ENCODE peak calls at places on chromosomes 2 and 18, in six cellular contexts. V, C, J, R, Q and Y are unnamed samples.

GRCh38 chr2:42777883-42778805 is 14.2 kb upstream of the OXER1 start:
- DNase-seq in V (no peak), C (no peak), J (peak; percentile 50), R (no peak), Q (no peak), Y (no peak)

GRCh38 chr2:224401641-224402342 is at the start of gene FAM124B:
- DNase-seq in V (no peak), C (peak; percentile 32), J (peak; percentile 74), R (peak; percentile 73), Q (peak; percentile 13), Y (peak; percentile 59)

GRCh38 chr2:74740395-74741075 is 86.5 kb downstream of the SEMA4F start:
- DNase-seq in V (peak; percentile 95), C (no peak), J (peak; percentile 99), R (no peak), Q (peak; percentile 62), Y (peak; percentile 64)

GRCh38 chr18:52569492-52569891 is 229.5 kb downstream of the DCC start:
- DNase-seq in V (peak; percentile 44), C (no peak), J (no peak), R (no peak), Q (no peak), Y (no peak)

GRCh38 chr2:139465789-139466188 is 685.6 kb upstream of the NXPH2 start:
- DNase-seq in V (no peak), C (no peak), J (no peak), R (no peak), Q (no peak), Y (no peak)

GRCh38 chr2:113178891-113179290 is 5.1 kb downstream of the PSD4 start:
- DNase-seq in V (no peak), C (no peak), J (no peak), R (no peak), Q (no peak), Y (no peak)

GRCh38 chr2:18516112-18516511 is 44.3 kb downstream of the RDH14 start:
- DNase-seq in V (no peak), C (no peak), J (peak; percentile 46), R (no peak), Q (no peak), Y (peak; percentile 57)

GRCh38 chr18:30623401-30624065 is 419.0 kb downstream of the DSC3 start:
- DNase-seq in V (no peak), C (no peak), J (no peak), R (no peak), Q (no peak), Y (no peak)

GRCh38 chr2:124874676-124875075 is 849.6 kb downstream of the CNTNAP5 start:
- DNase-seq in V (no peak), C (no peak), J (no peak), R (no peak), Q (no peak), Y (no peak)

GRCh38 chr18:22174341-22175148 is 5.2 kb downstream of the GATA6 start:
- DNase-seq in V (no peak), C (no peak), J (no peak), R (peak; percentile 67), Q (no peak), Y (peak; percentile 59)

GRCh38 chr2:65937379-65938160 is 497.4 kb upstream of the MEIS1 start:
- DNase-seq in V (no peak), C (no peak), J (peak; percentile 38), R (no peak), Q (no peak), Y (no peak)

GRCh38 chr2:237911363-237912017 is 52.1 kb downstream of the RAMP1 start:
- DNase-seq in V (no peak), C (no peak), J (no peak), R (no peak), Q (no peak), Y (no peak)

GRCh38 chr2:191995285-191995684 is 148.4 kb upstream of the CAVIN2 start:
- DNase-seq in V (no peak), C (no peak), J (peak; percentile 26), R (no peak), Q (no peak), Y (no peak)

GRCh38 chr18:3468833-3469232 is 18.9 kb downstream of the TGIF1 start:
- DNase-seq in V (peak; percentile 61), C (no peak), J (no peak), R (no peak), Q (no peak), Y (peak; percentile 70)

GRCh38 chr2:213161759-213162514 is 10.5 kb upstream of the IKZF2 start:
- DNase-seq in V (no peak), C (no peak), J (peak; percentile 85), R (no peak), Q (no peak), Y (no peak)

GRCh38 chr2:237194906-237195305 is 109.2 kb downstream of the COPS8 start:
- DNase-seq in V (no peak), C (no peak), J (no peak), R (peak; percentile 5), Q (no peak), Y (no peak)

GRCh38 chr2:20957745-20958144 is 86.1 kb downstream of the APOB start:
- DNase-seq in V (no peak), C (no peak), J (no peak), R (no peak), Q (no peak), Y (no peak)

GRCh38 chr2:226669249-226669648 is 130.4 kb downstream of the IRS1 start:
- DNase-seq in V (no peak), C (no peak), J (no peak), R (no peak), Q (no peak), Y (no peak)

GRCh38 chr2:238130696-238131628 is 7.5 kb upstream of the KLHL30 start:
- DNase-seq in V (no peak), C (no peak), J (no peak), R (no peak), Q (no peak), Y (peak; percentile 39)

GRCh38 chr18:14944838-14945237 is 196.9 kb downstream of the ANKRD30B start:
- DNase-seq in V (no peak), C (no peak), J (no peak), R (no peak), Q (no peak), Y (no peak)

GRCh38 chr2:70036290-70036689 is 51.0 kb upstream of the PCBP1 start:
- DNase-seq in V (no peak), C (no peak), J (no peak), R (no peak), Q (no peak), Y (no peak)

GRCh38 chr2:73418343-73418742 is 32.7 kb downstream of the ALMS1 start:
- DNase-seq in V (no peak), C (no peak), J (peak; percentile 95), R (peak; percentile 72), Q (peak; percentile 7), Y (no peak)

GRCh38 chr2:174606336-174606735 is 8.7 kb upstream of the WIPF1 start:
- DNase-seq in V (peak; percentile 82), C (no peak), J (peak; percentile 95), R (no peak), Q (no peak), Y (no peak)

GRCh38 chr2:223180463-223180862 is 128.5 kb downstream of the KCNE4 start:
- DNase-seq in V (no peak), C (no peak), J (no peak), R (no peak), Q (no peak), Y (no peak)

GRCh38 chr2:226839960-226840359 is 4.1 kb downstream of the RHBDD1 start:
- DNase-seq in V (no peak), C (no peak), J (no peak), R (no peak), Q (no peak), Y (no peak)

GRCh38 chr2:146844226-146844990 is 1000.4 kb upstream of the ACVR2A start:
- DNase-seq in V (no peak), C (no peak), J (peak; percentile 77), R (no peak), Q (no peak), Y (no peak)

GRCh38 chr2:72993147-72993546 is 75.8 kb downstream of the EMX1 start:
- DNase-seq in V (peak; percentile 42), C (no peak), J (peak; percentile 35), R (peak; percentile 36), Q (no peak), Y (peak; percentile 81)

GRCh38 chr2:85791704-85792565 is 38.1 kb downstream of the ATOH8 start:
- DNase-seq in V (no peak), C (no peak), J (peak; percentile 47), R (peak; percentile 41), Q (no peak), Y (no peak)

GRCh38 chr2:77016481-77016880 is 505.7 kb downstream of the LRRTM4 start:
- DNase-seq in V (no peak), C (no peak), J (no peak), R (no peak), Q (no peak), Y (no peak)

GRCh38 chr2:131044078-131044756 is 49.0 kb downstream of the FAM168B start:
- DNase-seq in V (no peak), C (no peak), J (no peak), R (no peak), Q (no peak), Y (peak; percentile 48)

GRCh38 chr2:100004959-100005387 is 137.4 kb downstream of the AFF3 start:
- DNase-seq in V (no peak), C (no peak), J (no peak), R (no peak), Q (no peak), Y (no peak)

GRCh38 chr2:20650880-20651730 is at the start of gene HS1BP3:
- DNase-seq in V (peak; percentile 82), C (peak; percentile 74), J (peak; percentile 92), R (peak; percentile 88), Q (no peak), Y (peak; percentile 92)

GRCh38 chr18:9898792-9899549 is 13.2 kb downstream of the TXNDC2 start:
- DNase-seq in V (peak; percentile 82), C (no peak), J (peak; percentile 68), R (no peak), Q (no peak), Y (peak; percentile 24)

GRCh38 chr2:176395273-176395854 is 126.1 kb downstream of the MTX2 start:
- DNase-seq in V (no peak), C (no peak), J (no peak), R (no peak), Q (no peak), Y (no peak)

GRCh38 chr2:38152913-38153312 is 77.0 kb upstream of the CYP1B1 start:
- DNase-seq in V (no peak), C (no peak), J (no peak), R (no peak), Q (no peak), Y (no peak)

GRCh38 chr18:36950960-36951359 is 122.0 kb downstream of the KIAA1328 start:
- DNase-seq in V (no peak), C (no peak), J (no peak), R (no peak), Q (no peak), Y (no peak)
- H3K4me1 ChIP-seq in V (no peaks in the 10 kb centered on the region), C (no peaks in the 10 kb centered on the region), J (no peaks in the 10 kb centered on the region), R (no peaks in the 10 kb centered on the region), Q (no peaks in the 10 kb centered on the region), Y (no peaks in the 10 kb centered on the region)

GRCh38 chr2:215782271-215782670 is 231.1 kb downstream of the MREG start:
- DNase-seq in V (no peak), C (no peak), J (no peak), R (no peak), Q (no peak), Y (no peak)
- H3K4me1 ChIP-seq in V (peaks cover 9% of the 10 kb centered on the region), C (no peaks in the 10 kb centered on the region), J (peaks cover 38% of the 10 kb centered on the region), R (peaks cover 10% of the 10 kb centered on the region), Q (no peaks in the 10 kb centered on the region), Y (no peaks in the 10 kb centered on the region)

GRCh38 chr2:64818650-64819032 is 164.9 kb upstream of the SERTAD2 start:
- DNase-seq in V (no peak), C (no peak), J (no peak), R (no peak), Q (no peak), Y (no peak)
- H3K4me1 ChIP-seq in V (no peaks in the 10 kb centered on the region), C (no peaks in the 10 kb centered on the region), J (peaks cover 7% of the 10 kb centered on the region), R (no peaks in the 10 kb centered on the region), Q (no peaks in the 10 kb centered on the region), Y (peaks cover 4% of the 10 kb centered on the region)

GRCh38 chr18:63155169-63155852 is 164.3 kb downstream of the BCL2 start:
- DNase-seq in V (peak; percentile 46), C (no peak), J (no peak), R (peak; percentile 77), Q (no peak), Y (peak; percentile 98)
- H3K4me1 ChIP-seq in V (peaks cover 4% of the 10 kb centered on the region), C (peaks cover 47% of the 10 kb centered on the region), J (no peaks in the 10 kb centered on the region), R (peaks cover 15% of the 10 kb centered on the region), Q (peaks cover 28% of the 10 kb centered on the region), Y (no peaks in the 10 kb centered on the region)